ENCODE peak calls at places on chromosomes 4 and X, in nine cellular contexts. L is activated CD8-positive, alpha-beta T cell treated with anti-CD3 and anti-CD28 coated beads for 36 hours; M is ovary; J is glomerular endothelial cell; K is GM12864; G is EL; V is right lobe of liver; Z is AG09319; H is lung microvascular endothelial cell. T is an unnamed sample.

GRCh38 chr4:169210516-169211108 is 60.1 kb downstream of the SH3RF1 start:
- DNase-seq in L (no peak), M (no peak), J (no peak), K (peak; percentile 68), G (no peak), V (no peak), Z (no peak), H (no peak), T (no peak)

GRCh38 chr4:173917255-173917960 is 366.1 kb downstream of the FBXO8 start:
- DNase-seq in L (no peak), M (no peak), J (no peak), K (no peak), G (no peak), V (no peak), Z (no peak), H (no peak), T (peak; percentile 37)

GRCh38 chr4:78325244-78326187 is 226.1 kb upstream of the ANXA3 start:
- DNase-seq in L (no peak), M (no peak), J (no peak), K (no peak), G (no peak), V (no peak), Z (no peak), H (no peak), T (no peak)

GRCh38 chr4:53804719-53805118 is 213.4 kb upstream of the LNX1 start:
- DNase-seq in L (peak; percentile 59), M (no peak), J (peak; percentile 9), K (peak; percentile 19), G (peak; percentile 51), V (peak; percentile 65), Z (no peak), H (peak; percentile 45), T (peak; percentile 35)

GRCh38 chr4:146472404-146472803 is 49.3 kb downstream of the SLC10A7 start:
- DNase-seq in L (no peak), M (no peak), J (no peak), K (no peak), G (no peak), V (no peak), Z (no peak), H (no peak), T (no peak)

GRCh38 chr4:138045036-138045435 is 197.1 kb downstream of the SLC7A11 start:
- DNase-seq in L (no peak), M (no peak), J (no peak), K (no peak), G (no peak), V (no peak), Z (no peak), H (no peak), T (no peak)

GRCh38 chrX:119735467-119735866 is 22.9 kb upstream of the SOWAHD start:
- DNase-seq in L (no peak), M (no peak), J (no peak), K (no peak), G (no peak), V (no peak), Z (no peak), H (no peak), T (no peak)

GRCh38 chr4:185504098-185505047 is 30.9 kb downstream of the PDLIM3 start:
- DNase-seq in L (no peak), M (peak; percentile 83), J (no peak), K (no peak), G (peak; percentile 56), V (peak; percentile 92), Z (no peak), H (peak; percentile 91), T (peak; percentile 89)

GRCh38 chr4:25953740-25954139 is 39.7 kb downstream of the SMIM20 start:
- DNase-seq in L (no peak), M (no peak), J (no peak), K (no peak), G (no peak), V (no peak), Z (no peak), H (no peak), T (peak; percentile 97)

GRCh38 chr4:55172694-55173287 is 47.4 kb upstream of the KDR start:
- DNase-seq in L (no peak), M (no peak), J (no peak), K (no peak), G (peak; percentile 52), V (no peak), Z (no peak), H (peak; percentile 89), T (peak; percentile 54)

GRCh38 chr4:86594559-86595425 is 677 bp downstream of the PTPN13 start:
- DNase-seq in L (peak; percentile 19), M (peak; percentile 49), J (no peak), K (no peak), G (peak; percentile 89), V (no peak), Z (peak; percentile 93), H (peak; percentile 2), T (no peak)

GRCh38 chrX:41472231-41472815 is 25.2 kb downstream of the NYX start:
- DNase-seq in L (no peak), M (no peak), J (no peak), K (no peak), G (no peak), V (no peak), Z (no peak), H (no peak), T (no peak)

GRCh38 chr4:146511381-146511780 is 10.4 kb downstream of the SLC10A7 start:
- DNase-seq in L (no peak), M (no peak), J (no peak), K (no peak), G (no peak), V (no peak), Z (no peak), H (no peak), T (no peak)

GRCh38 chr4:169115897-169116254 is 105.8 kb upstream of the CBR4 start:
- DNase-seq in L (peak; percentile 27), M (no peak), J (peak; percentile 67), K (no peak), G (peak; percentile 93), V (no peak), Z (peak; percentile 91), H (peak; percentile 21), T (peak; percentile 87)

GRCh38 chr4:89158884-89159503 is 47.7 kb downstream of the TIGD2 start:
- DNase-seq in L (no peak), M (no peak), J (peak; percentile 60), K (no peak), G (peak; percentile 42), V (no peak), Z (no peak), H (peak; percentile 61), T (peak; percentile 70)

GRCh38 chr4:147340547-147341225 is 140.2 kb upstream of the EDNRA start:
- DNase-seq in L (no peak), M (no peak), J (no peak), K (no peak), G (no peak), V (no peak), Z (no peak), H (no peak), T (peak; percentile 90)

GRCh38 chrX:2145672-2146412 is 354.9 kb downstream of the DHRSX start:
- DNase-seq in L (no peak), M (no peak), J (no peak), K (no peak), G (no peak), V (no peak), Z (no peak), H (no peak), T (no peak)

T was measured in LHCN-M2.